ENCODE peak calls at places on chromosomes 12 and 14, in seven cellular contexts. C is GM23248, X is fibroblast of lung, J is mucosa of descending colon, F is AG04450, V is NT2/D1, M is A549. H is an unnamed sample.

GRCh38 chr14:74545386-74545785 is 51.8 kb downstream of the ISCA2 start:
- DNase-seq in C (no peak), X (no peak), J (no peak), F (no peak), V (no peak), M (no peak), H (no peak)

GRCh38 chr14:96038558-96038919 is 623 bp upstream of the C14orf132 start:
- DNase-seq in C (no peak), X (no peak), J (no peak), F (no peak), V (no peak), M (no peak), H (no peak)

GRCh38 chr14:88546621-88547385 is 8.0 kb downstream of the PTPN21 start:
- DNase-seq in C (peak; percentile 6), X (no peak), J (no peak), F (peak; percentile 58), V (no peak), M (no peak), H (no peak)

GRCh38 chr14:29637406-29637805 is 290.2 kb downstream of the PRKD1 start:
- DNase-seq in C (peak; percentile 42), X (peak; percentile 80), J (peak; percentile 21), F (no peak), V (no peak), M (no peak), H (no peak)

GRCh38 chr14:75147423-75148071 is 20.7 kb upstream of the NEK9 start:
- DNase-seq in C (peak; percentile 84), X (peak; percentile 92), J (peak; percentile 63), F (no peak), V (peak; percentile 35), M (no peak), H (peak; percentile 75)

GRCh38 chr14:104223101-104223809 is 84.9 kb downstream of the KIF26A start:
- DNase-seq in C (no peak), X (no peak), J (peak; percentile 84), F (no peak), V (no peak), M (no peak), H (no peak)

GRCh38 chr12:32535260-32535999 is 136.1 kb downstream of the FGD4 start:
- DNase-seq in C (peak; percentile 76), X (peak; percentile 74), J (peak; percentile 85), F (no peak), V (no peak), M (peak; percentile 31), H (peak; percentile 40)

GRCh38 chr14:66503532-66503931 is 4.4 kb upstream of the GPHN start:
- DNase-seq in C (no peak), X (peak; percentile 90), J (no peak), F (no peak), V (no peak), M (no peak), H (no peak)

GRCh38 chr14:21023174-21023573 is 1.7 kb downstream of the NDRG2 start:
- DNase-seq in C (no peak), X (no peak), J (no peak), F (no peak), V (no peak), M (no peak), H (no peak)

GRCh38 chr12:123995023-123995422 is 22.0 kb downstream of the ZNF664 start:
- DNase-seq in C (peak; percentile 85), X (peak; percentile 91), J (no peak), F (no peak), V (no peak), M (no peak), H (no peak)

GRCh38 chr12:123602651-123603195 is 824 bp downstream of the DDX55 start:
- DNase-seq in C (peak; percentile 58), X (no peak), J (no peak), F (no peak), V (no peak), M (no peak), H (no peak)

GRCh38 chr12:20305470-20305869 is 62.9 kb upstream of the PDE3A start:
- DNase-seq in C (no peak), X (peak; percentile 7), J (no peak), F (no peak), V (no peak), M (no peak), H (no peak)

GRCh38 chr14:76917158-76917596 is 91.0 kb downstream of the LRRC74A start:
- DNase-seq in C (peak; percentile 85), X (peak; percentile 80), J (peak; percentile 87), F (no peak), V (peak; percentile 85), M (peak; percentile 89), H (peak; percentile 47)

GRCh38 chr14:103206023-103206481 is 82.8 kb downstream of the TNFAIP2 start:
- DNase-seq in C (peak; percentile 69), X (no peak), J (no peak), F (no peak), V (no peak), M (no peak), H (peak; percentile 71)

GRCh38 chr14:99229654-99230215 is 42.3 kb downstream of the BCL11B start:
- DNase-seq in C (no peak), X (peak; percentile 34), J (no peak), F (no peak), V (no peak), M (no peak), H (no peak)

GRCh38 chr12:26122681-26123481 is 2.0 kb downstream of the BHLHE41 start:
- DNase-seq in C (peak; percentile 87), X (peak; percentile 88), J (peak; percentile 76), F (no peak), V (peak; percentile 62), M (peak; percentile 33), H (peak; percentile 81)

GRCh38 chr12:50344775-50345174 is 51.6 kb downstream of the FAM186A start:
- DNase-seq in C (no peak), X (no peak), J (no peak), F (no peak), V (no peak), M (no peak), H (no peak)

GRCh38 chr12:115194448-115194847 is 510.5 kb upstream of the TBX3 start:
- DNase-seq in C (no peak), X (no peak), J (peak; percentile 19), F (no peak), V (no peak), M (no peak), H (no peak)

GRCh38 chr14:55846852-55847471 is 267.0 kb downstream of the KTN1 start:
- DNase-seq in C (peak; percentile 91), X (peak; percentile 63), J (no peak), F (no peak), V (no peak), M (no peak), H (no peak)

GRCh38 chr14:50608302-50608851 is 48.4 kb downstream of the ATL1 start:
- DNase-seq in C (peak; percentile 45), X (peak; percentile 42), J (no peak), F (no peak), V (no peak), M (no peak), H (no peak)